ENCODE peak calls at places on chromosomes 13 and 19, in five cellular contexts. R is fibroblast of pulmonary artery; K is stimulated activated CD8-positive, alpha-beta memory T cell treated with anti-CD3 and anti-CD28 coated beads, Interleukin-2, amount 100 ng/mL, for 1 hour; Y is DMS53; F is GM13977. T is an unnamed sample.
A peak's percentile ranks its signal among the peaks of the same experiment; 100 is the strongest.

GRCh38 chr19:33665776-33666175 is 44.0 kb downstream of the CHST8 start:
- DNase-seq in R (no peak), K (no peak), Y (no peak), F (no peak), T (no peak)

GRCh38 chr19:52221831-52222375 is 32.1 kb downstream of the PPP2R1A start:
- DNase-seq in R (no peak), K (no peak), Y (no peak), F (no peak), T (peak; percentile 25)

GRCh38 chr13:28250542-28250941 is 112.2 kb downstream of the PAN3 start:
- DNase-seq in R (no peak), K (no peak), Y (no peak), F (no peak), T (no peak)

GRCh38 chr13:44188257-44188656 is 185.4 kb upstream of the SERP2 start:
- DNase-seq in R (peak; percentile 63), K (no peak), Y (peak; percentile 10), F (no peak), T (peak; percentile 83)

GRCh38 chr13:35475960-35476943 is at the start of gene MAB21L1:
- DNase-seq in R (peak; percentile 21), K (no peak), Y (peak; percentile 76), F (peak; percentile 21), T (peak; percentile 95)

GRCh38 chr19:41384351-41384750 is 8.0 kb downstream of the TMEM91 start:
- DNase-seq in R (no peak), K (no peak), Y (no peak), F (no peak), T (no peak)

GRCh38 chr19:45782162-45782623 is at the start of gene DMPK:
- DNase-seq in R (no peak), K (no peak), Y (peak; percentile 66), F (no peak), T (peak; percentile 48)

GRCh38 chr13:47679391-47679790 is 321.7 kb downstream of the SUCLA2 start:
- DNase-seq in R (peak; percentile 77), K (no peak), Y (no peak), F (no peak), T (peak; percentile 78)

GRCh38 chr19:17215125-17215971 is at the start of gene USE1:
- DNase-seq in R (peak; percentile 91), K (peak; percentile 76), Y (peak; percentile 95), F (peak; percentile 91), T (peak; percentile 91)

GRCh38 chr13:33218020-33218419 is 67.5 kb downstream of the STARD13 start:
- DNase-seq in R (peak; percentile 48), K (no peak), Y (no peak), F (no peak), T (peak; percentile 80)

GRCh38 chr19:13838943-13839192 is 38.1 kb upstream of the NANOS3 start:
- DNase-seq in R (no peak), K (no peak), Y (no peak), F (no peak), T (no peak)

GRCh38 chr13:111893071-111893606 is 173.8 kb upstream of the SOX1 start:
- DNase-seq in R (no peak), K (no peak), Y (no peak), F (no peak), T (no peak)

GRCh38 chr19:800360-801029 is 3.2 kb downstream of the PTBP1 start:
- DNase-seq in R (no peak), K (no peak), Y (peak; percentile 28), F (no peak), T (no peak)

GRCh38 chr19:2809387-2810140 is 10.1 kb upstream of the ZNF554 start:
- DNase-seq in R (no peak), K (no peak), Y (no peak), F (peak; percentile 24), T (no peak)

GRCh38 chr13:79860757-79861156 is 379.8 kb downstream of the NDFIP2 start:
- DNase-seq in R (no peak), K (no peak), Y (no peak), F (no peak), T (no peak)

GRCh38 chr19:16067205-16067938 is 8.9 kb upstream of the TPM4 start:
- DNase-seq in R (peak; percentile 91), K (no peak), Y (peak; percentile 18), F (no peak), T (peak; percentile 58)

GRCh38 chr19:35497406-35497805 is 7.1 kb upstream of the KRTDAP start:
- DNase-seq in R (no peak), K (no peak), Y (no peak), F (no peak), T (no peak)

GRCh38 chr19:54804101-54804500 is 691 bp downstream of the KIR2DL4 start:
- DNase-seq in R (no peak), K (no peak), Y (no peak), F (no peak), T (no peak)

GRCh38 chr13:113415825-113416224 is 37.5 kb downstream of the ADPRHL1 start:
- DNase-seq in R (no peak), K (no peak), Y (no peak), F (no peak), T (no peak)

GRCh38 chr19:40601061-40601973 is at the start of gene LTBP4:
- DNase-seq in R (no peak), K (no peak), Y (peak; percentile 82), F (no peak), T (peak; percentile 54)

GRCh38 chr13:47904891-47905290 is 96.2 kb downstream of the SUCLA2 start:
- DNase-seq in R (no peak), K (no peak), Y (no peak), F (no peak), T (no peak)

GRCh38 chr13:36918246-36919060 is 1.6 kb downstream of the SMAD9 start:
- DNase-seq in R (peak; percentile 17), K (no peak), Y (peak; percentile 24), F (no peak), T (peak; percentile 39)

GRCh38 chr19:52007436-52007804 is 591 bp downstream of the ZNF615 start:
- DNase-seq in R (peak; percentile 6), K (no peak), Y (peak; percentile 63), F (no peak), T (no peak)

GRCh38 chr19:49639401-49640112 is 386 bp downstream of the RRAS start:
- DNase-seq in R (no peak), K (no peak), Y (no peak), F (no peak), T (no peak)

GRCh38 chr13:60583911-60584753 is 187.1 kb downstream of the TDRD3 start:
- DNase-seq in R (peak; percentile 66), K (no peak), Y (no peak), F (no peak), T (peak; percentile 47)

GRCh38 chr13:97122381-97122996 is 99.6 kb upstream of the MBNL2 start:
- DNase-seq in R (peak; percentile 77), K (no peak), Y (peak; percentile 29), F (no peak), T (peak; percentile 70)

GRCh38 chr19:4068058-4068966 is 1.6 kb upstream of the ZBTB7A start:
- DNase-seq in R (no peak), K (no peak), Y (peak; percentile 50), F (no peak), T (no peak)

GRCh38 chr13:42361701-42362100 is 89.7 kb downstream of the AKAP11 start:
- DNase-seq in R (no peak), K (no peak), Y (no peak), F (no peak), T (no peak)

GRCh38 chr13:79423801-79424642 is 18.0 kb upstream of the RBM26 start:
- DNase-seq in R (peak; percentile 80), K (no peak), Y (peak; percentile 57), F (peak; percentile 34), T (peak; percentile 57)

GRCh38 chr19:46603195-46603637 is 2.1 kb downstream of the CALM3 start:
- DNase-seq in R (no peak), K (no peak), Y (peak; percentile 50), F (peak; percentile 62), T (no peak)

GRCh38 chr19:12935071-12935470 is 1.6 kb upstream of the FARSA start:
- DNase-seq in R (no peak), K (no peak), Y (no peak), F (no peak), T (no peak)

GRCh38 chr13:113579686-113580085 is 4.9 kb upstream of the TFDP1 start:
- DNase-seq in R (no peak), K (no peak), Y (no peak), F (no peak), T (no peak)

GRCh38 chr19:50972795-50973376 is 3.5 kb upstream of the KLK6 start:
- DNase-seq in R (no peak), K (no peak), Y (peak; percentile 64), F (no peak), T (no peak)

GRCh38 chr19:964761-965694 is 19.1 kb upstream of the WDR18 start:
- DNase-seq in R (no peak), K (no peak), Y (peak; percentile 63), F (no peak), T (no peak)

GRCh38 chr19:13262450-13262849 is 112.2 kb downstream of the IER2 start:
- DNase-seq in R (peak; percentile 75), K (no peak), Y (peak; percentile 53), F (peak; percentile 78), T (peak; percentile 57)

GRCh38 chr13:31042501-31043165 is 110.2 kb downstream of the TEX26 start:
- DNase-seq in R (no peak), K (no peak), Y (no peak), F (no peak), T (no peak)

GRCh38 chr13:99484405-99484981 is 16.8 kb upstream of the TM9SF2 start:
- DNase-seq in R (peak; percentile 77), K (no peak), Y (no peak), F (no peak), T (no peak)

GRCh38 chr13:44576396-44577235 is 486 bp upstream of the TSC22D1 start:
- DNase-seq in R (peak; percentile 11), K (peak; percentile 19), Y (peak; percentile 62), F (peak; percentile 57), T (no peak)

T was measured in EL.